ENCODE peak calls at places on chromosomes 3 and 15, in ten cellular contexts. F is CD4-positive, alpha-beta T cell; M is tibial artery; J is brain microvascular endothelial cell; T is substantia nigra; H is GM23248; A is suprapubic skin; O is neural progenitor cell; P is astrocyte; Y is CD8-positive, alpha-beta T cell. X is an unnamed sample.

GRCh38 chr3:93843981-93844380 is 129.7 kb downstream of the PROS1 start:
- DNase-seq in A (peak; percentile 54), F (no peak), T (no peak), P (peak; percentile 91), J (peak; percentile 88), M (peak; percentile 29), O (no peak), H (peak; percentile 92), Y (no peak), X (no peak)

GRCh38 chr15:70488002-70488605 is 275.3 kb downstream of the UACA start:
- DNase-seq in Y (peak; percentile 61), F (peak; percentile 81), H (peak; percentile 73), O (peak; percentile 74), J (peak; percentile 71), A (peak; percentile 80), T (peak; percentile 61), M (peak; percentile 71), P (no peak), X (peak; percentile 18)

GRCh38 chr3:58090351-58090750 is 82.1 kb downstream of the FLNB start:
- DNase-seq in P (peak; percentile 37), A (no peak), O (no peak), T (no peak), M (no peak), F (no peak), H (no peak), Y (no peak), J (peak; percentile 69), X (no peak)

GRCh38 chr3:34683851-34684250 is 885.4 kb downstream of the PDCD6IP start:
- DNase-seq in T (peak; percentile 2), A (no peak), M (peak; percentile 51), J (peak; percentile 50), H (peak; percentile 68), O (peak; percentile 79), P (peak; percentile 16), F (no peak), Y (no peak), X (peak; percentile 14)

GRCh38 chr3:23811117-23811487 is 5.3 kb downstream of the UBE2E1 start:
- DNase-seq in O (peak; percentile 23), F (no peak), Y (no peak), J (no peak), T (no peak), A (no peak), H (no peak), P (no peak), M (no peak), X (no peak)

GRCh38 chr3:51686512-51687215 is 15.6 kb downstream of the TEX264 start:
- DNase-seq in M (peak; percentile 38), H (peak; percentile 59), T (no peak), F (peak; percentile 77), P (peak; percentile 16), J (no peak), Y (peak; percentile 80), O (no peak), A (no peak), X (no peak)

GRCh38 chr3:122680381-122681293 is at the start of gene PARP14:
- DNase-seq in O (peak; percentile 60), Y (peak; percentile 54), F (peak; percentile 74), M (peak; percentile 53), T (peak; percentile 50), P (peak; percentile 58), J (peak; percentile 63), A (peak; percentile 77), H (peak; percentile 85), X (no peak)

GRCh38 chr15:42605281-42605744 is 29.9 kb downstream of the STARD9 start:
- DNase-seq in H (peak; percentile 46), P (peak; percentile 24), A (no peak), M (no peak), O (no peak), F (no peak), J (no peak), Y (no peak), T (no peak), X (no peak)

GRCh38 chr15:98562361-98562791 is 86.0 kb upstream of the IGF1R start:
- DNase-seq in A (peak; percentile 57), O (no peak), F (no peak), J (no peak), T (no peak), P (no peak), M (no peak), H (no peak), Y (no peak), X (no peak)

GRCh38 chr3:123620338-123620737 is 35.5 kb upstream of the HACD2 start:
- DNase-seq in A (no peak), J (no peak), F (no peak), Y (no peak), P (peak; percentile 39), H (no peak), M (no peak), O (no peak), T (peak; percentile 33), X (no peak)

GRCh38 chr3:168085491-168086119 is 10.1 kb downstream of the GOLIM4 start:
- DNase-seq in J (no peak), H (no peak), P (no peak), A (no peak), F (no peak), Y (no peak), M (no peak), O (no peak), T (no peak), X (no peak)

GRCh38 chr3:15637131-15637951 is 35.8 kb downstream of the BTD start:
- DNase-seq in O (no peak), M (no peak), F (no peak), Y (no peak), T (no peak), P (peak; percentile 32), H (no peak), J (no peak), A (no peak), X (no peak)

GRCh38 chr15:86915811-86916331 is 836.2 kb downstream of the AGBL1 start:
- DNase-seq in M (no peak), T (peak; percentile 44), Y (no peak), H (peak; percentile 69), O (peak; percentile 72), A (no peak), F (no peak), J (peak; percentile 37), P (peak; percentile 63), X (peak; percentile 63)

DNA sequence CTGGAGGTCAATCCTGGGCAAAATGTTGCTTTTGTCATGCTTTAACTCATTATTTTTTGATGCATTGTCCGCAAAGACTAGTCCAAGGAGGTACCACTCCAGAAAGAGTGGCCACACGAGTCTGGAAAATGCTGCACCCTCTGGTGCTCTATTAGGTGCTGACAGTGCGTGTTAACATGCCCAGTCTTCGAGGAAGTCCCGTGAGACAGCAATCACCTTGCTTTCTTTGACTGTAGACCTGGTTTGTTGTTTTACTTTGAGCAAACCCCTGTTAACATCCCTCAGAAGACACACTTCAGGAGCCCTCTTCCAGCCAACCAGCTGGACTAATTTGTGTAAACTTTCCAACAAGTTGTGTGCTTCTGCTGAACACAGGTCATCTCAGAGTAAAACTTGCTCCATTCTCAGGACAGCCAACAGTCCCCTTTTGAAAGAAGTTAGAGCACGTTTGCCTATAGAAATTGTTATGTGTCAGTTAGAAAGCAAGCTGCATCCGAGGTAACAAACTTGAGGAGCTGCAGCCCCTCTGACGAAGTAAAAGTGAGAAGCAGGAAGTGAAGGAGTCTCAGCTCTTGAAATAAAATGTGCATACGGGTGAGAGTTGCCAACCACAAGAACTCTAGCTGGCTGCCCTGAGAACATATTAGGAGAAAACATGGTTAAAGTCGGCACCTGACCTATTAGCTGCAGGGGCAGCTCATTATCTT is 205.0 kb downstream of the LPP start:
- DNase-seq in M (no peak), Y (no peak), O (no peak), J (no peak), A (no peak), F (no peak), H (no peak), T (no peak), P (no peak), X (no peak)
- H3K27ac ChIP-seq in M (peak overlapping the region; percentile 8), Y (peak overlapping the region; percentile 25), O (no peak overlapping the region), J (no peak overlapping the region), A (no peak overlapping the region), F (no peak overlapping the region), H (no peak overlapping the region), T (no peak overlapping the region), P (no peak overlapping the region), X (no peak overlapping the region)

GRCh38 chr15:85570331-85570730 is 189.9 kb downstream of the AKAP13 start:
- DNase-seq in J (no peak), A (no peak), H (no peak), T (no peak), Y (no peak), O (no peak), F (no peak), M (no peak), P (no peak), X (no peak)
- H3K27ac ChIP-seq in J (no peak overlapping the region), A (no peak overlapping the region), H (no peak overlapping the region), T (no peak overlapping the region), Y (no peak overlapping the region), O (no peak overlapping the region), F (no peak overlapping the region), M (no peak overlapping the region), P (no peak overlapping the region), X (no peak overlapping the region)

DNA sequence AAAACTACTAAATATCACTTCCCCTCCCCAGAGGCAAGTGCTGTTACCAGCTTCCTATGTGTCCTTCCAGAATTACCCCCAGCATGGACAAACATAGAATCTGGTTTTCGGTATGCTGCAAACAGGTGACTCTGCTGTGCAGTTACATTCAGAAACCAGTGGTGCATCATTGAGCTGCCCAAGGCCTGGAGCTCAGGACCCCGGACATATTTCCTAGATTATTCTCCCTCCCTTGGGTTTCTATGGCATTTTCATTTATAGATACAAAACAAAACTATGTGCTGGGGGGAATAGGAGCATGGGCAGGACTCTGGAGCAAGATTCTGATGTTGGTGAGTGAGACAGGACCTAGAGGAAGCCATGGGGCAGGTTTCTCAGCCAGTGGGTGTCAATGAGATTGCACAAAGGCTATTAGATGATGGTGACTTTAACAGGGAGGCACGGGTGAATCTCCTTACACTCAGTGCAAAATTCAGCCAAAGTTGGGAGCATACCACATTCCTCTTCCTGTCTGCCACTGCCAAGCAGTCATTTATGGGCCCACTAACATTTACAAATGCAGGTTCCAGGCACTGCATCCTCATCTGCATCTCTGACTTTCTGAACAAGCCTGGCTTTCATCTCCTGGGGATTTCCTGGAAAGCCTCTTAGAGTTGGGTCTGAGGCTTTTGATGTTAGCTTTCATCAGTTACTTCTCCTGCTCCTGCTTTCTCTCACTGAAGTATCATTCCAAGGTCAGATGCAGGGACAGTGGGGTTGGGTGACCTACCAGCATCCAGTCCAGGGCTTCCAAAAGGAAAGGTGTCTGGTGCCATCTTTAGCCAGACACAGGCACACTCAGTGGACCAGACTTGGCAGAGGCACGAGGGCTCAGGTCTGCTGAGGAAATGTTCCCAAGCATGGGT is 44.5 kb downstream of the CMTM7 start:
- DNase-seq in H (peak; percentile 30), M (no peak), P (no peak), A (no peak), Y (no peak), O (no peak), J (peak; percentile 24), F (no peak), T (no peak), X (no peak)
- H3K27ac ChIP-seq in H (no peak overlapping the region), M (no peak overlapping the region), P (no peak overlapping the region), A (no peak overlapping the region), Y (no peak overlapping the region), O (no peak overlapping the region), J (no peak overlapping the region), F (no peak overlapping the region), T (no peak overlapping the region), X (no peak overlapping the region)

DNA sequence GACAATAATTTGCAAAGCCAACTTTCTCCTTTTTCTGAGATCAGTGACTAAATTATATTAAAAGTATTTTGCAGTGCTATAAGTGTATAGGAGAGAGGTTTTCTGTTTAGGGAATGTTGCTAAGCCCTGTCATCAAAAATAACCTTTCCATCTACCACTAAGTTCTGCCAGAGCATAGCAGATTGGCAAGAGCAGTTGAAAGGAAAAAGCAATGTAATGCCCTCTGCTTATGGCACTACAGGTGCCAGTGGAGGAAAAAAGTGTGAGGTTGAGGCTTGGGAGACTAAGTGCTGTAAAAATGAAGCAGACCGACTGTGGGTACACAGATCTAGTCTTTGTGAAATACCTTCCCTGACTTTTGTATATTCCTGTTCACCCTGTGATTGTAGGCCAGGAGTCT is 11.5 kb downstream of the FILIP1L start:
- DNase-seq in M (no peak), P (no peak), J (no peak), F (no peak), A (no peak), O (no peak), H (no peak), T (no peak), Y (no peak), X (no peak)
- H3K27ac ChIP-seq in M (peak overlapping the region; percentile 64), P (no peak overlapping the region), J (no peak overlapping the region), F (no peak overlapping the region), A (no peak overlapping the region), O (no peak overlapping the region), H (no peak overlapping the region), T (no peak overlapping the region), Y (no peak overlapping the region), X (no peak overlapping the region)

X was measured in caudate nucleus.